ENCODE peak calls at places on chromosomes 3 and 15, in six cellular contexts. Z is HepG2, V is H1, U is NT2/D1, I is HCT116, Q is GM12878. M is an unnamed sample.

GRCh38 chr15:63502137-63502801 is 2.1 kb upstream of the USP3 start:
- DNase-seq in U (no peak), I (no peak), Z (peak), V (no peak), Q (no peak), M (no peak)

GRCh38 chr15:51917493-51917892 is 54.1 kb downstream of the LEO1 start:
- DNase-seq in U (peak), Z (peak), I (peak), V (no peak), Q (no peak), M (peak)

GRCh38 chr3:94647131-94647530 is 584.3 kb downstream of the NSUN3 start:
- DNase-seq in I (no peak), Q (no peak), V (no peak), Z (peak), U (no peak), M (no peak)

GRCh38 chr3:197736010-197736490 is 654 bp downstream of the RUBCN start:
- DNase-seq in Z (no peak), U (no peak), V (peak), Q (no peak), I (no peak), M (peak)

GRCh38 chr3:65178703-65179102 is 490.9 kb upstream of the ADAMTS9 start:
- DNase-seq in V (no peak), U (no peak), Z (no peak), Q (no peak), I (no peak), M (no peak)

GRCh38 chr3:36373084-36373483 is 7.2 kb upstream of the STAC start:
- DNase-seq in I (no peak), U (no peak), Q (no peak), Z (no peak), V (no peak), M (no peak)

GRCh38 chr3:48952510-48953118 is 34.0 kb downstream of the ARIH2 start:
- DNase-seq in Z (peak), I (peak), V (peak), U (peak), Q (no peak), M (no peak)

GRCh38 chr15:79310612-79310984 is 314 bp upstream of the TMED3 start:
- DNase-seq in Z (peak), I (no peak), U (no peak), Q (no peak), V (no peak), M (peak)

GRCh38 chr3:138448631-138449030 is 14.2 kb downstream of the ESYT3 start:
- DNase-seq in Z (no peak), I (no peak), U (no peak), V (no peak), Q (no peak), M (no peak)

GRCh38 chr3:131957511-131957910 is 77.3 kb downstream of the CPNE4 start:
- DNase-seq in I (no peak), Q (no peak), U (no peak), V (no peak), Z (no peak), M (no peak)

GRCh38 chr15:66670698-66671580 is 31.1 kb upstream of the SMAD6 start:
- DNase-seq in Z (peak), V (peak), I (peak), Q (no peak), U (no peak), M (peak)

GRCh38 chr3:168156479-168156878 is 60.8 kb upstream of the GOLIM4 start:
- DNase-seq in I (no peak), Q (no peak), Z (no peak), V (no peak), U (no peak), M (no peak)

GRCh38 chr3:133460809-133461208 is 61.0 kb downstream of the BFSP2 start:
- DNase-seq in I (no peak), U (no peak), Q (no peak), Z (no peak), V (no peak), M (no peak)

GRCh38 chr3:186902154-186902553 is 28.2 kb upstream of the ST6GAL1 start:
- DNase-seq in I (no peak), Q (no peak), U (no peak), Z (no peak), V (no peak), M (no peak)

GRCh38 chr15:22939051-22939450 is 41.1 kb downstream of the CYFIP1 start:
- DNase-seq in V (no peak), U (no peak), Z (no peak), I (no peak), Q (no peak), M (no peak)

GRCh38 chr3:16140116-16140893 is 34.2 kb upstream of the GALNT15 start:
- DNase-seq in Z (no peak), U (no peak), I (no peak), Q (no peak), V (no peak), M (no peak)

GRCh38 chr15:87582169-87582568 is 674.4 kb downstream of the NTRK3 start:
- DNase-seq in U (no peak), Z (no peak), V (no peak), I (no peak), Q (no peak), M (no peak)

GRCh38 chr3:62562017-62562416 is 188.7 kb upstream of the FEZF2 start:
- DNase-seq in Q (no peak), V (no peak), U (no peak), Z (no peak), I (no peak), M (no peak)

GRCh38 chr3:155387571-155387970 is 94.1 kb upstream of the STRIT1 start:
- DNase-seq in Z (no peak), U (no peak), I (no peak), V (no peak), Q (no peak), M (no peak)

GRCh38 chr3:108780235-108780634 is 23.0 kb upstream of the RETNLB start:
- DNase-seq in Q (no peak), I (no peak), U (no peak), V (no peak), Z (no peak), M (no peak)

GRCh38 chr15:28981921-28982320 is 96.1 kb downstream of the APBA2 start:
- DNase-seq in I (no peak), U (no peak), Z (no peak), V (no peak), Q (no peak), M (no peak)

GRCh38 chr15:28982886-28983285 is 97.1 kb downstream of the APBA2 start:
- DNase-seq in I (no peak), Q (no peak), Z (no peak), U (no peak), V (no peak), M (no peak)

GRCh38 chr15:28985691-28986090 is 99.9 kb downstream of the APBA2 start:
- DNase-seq in Z (no peak), Q (no peak), V (no peak), U (no peak), I (no peak), M (no peak)

GRCh38 chr15:28984421-28985375 is 98.9 kb downstream of the APBA2 start:
- DNase-seq in I (no peak), Q (no peak), V (no peak), U (no peak), Z (peak), M (no peak)

GRCh38 chr15:28983432-28984311 is 97.9 kb downstream of the APBA2 start:
- DNase-seq in Z (no peak), U (no peak), I (no peak), Q (no peak), V (peak), M (peak)
- TF ChIP-seq ZNF274 in Z (no peak), U (no peak), I (no peak), Q (no peak), V (no peak), M (no peak)

DNA sequence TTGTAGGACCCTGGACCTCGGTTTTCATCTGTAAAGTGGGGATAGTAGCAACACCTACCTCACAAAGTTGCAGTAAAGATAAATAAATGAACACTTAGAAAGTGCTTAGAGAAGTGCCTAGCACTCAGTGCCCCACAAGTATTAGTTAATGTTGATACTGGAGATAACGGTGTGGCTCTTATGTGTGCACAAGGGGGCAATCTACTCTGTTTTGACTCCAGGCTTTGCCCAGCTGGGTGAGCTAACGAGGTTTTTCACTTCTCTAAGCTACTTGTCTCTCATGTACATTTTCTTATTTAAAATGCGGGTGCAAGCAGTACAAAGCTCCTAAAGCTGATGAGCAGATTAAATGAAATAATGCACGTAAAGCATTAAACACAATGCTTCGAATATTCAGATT is 193.5 kb upstream of the ICE2 start:
- DNase-seq in Z (peak), I (no peak), Q (no peak), V (no peak), U (no peak), M (no peak)
- TF ChIP-seq ZNF274 in Z (no peak), I (no peak), Q (no peak), V (no peak), U (no peak), M (no peak)

DNA sequence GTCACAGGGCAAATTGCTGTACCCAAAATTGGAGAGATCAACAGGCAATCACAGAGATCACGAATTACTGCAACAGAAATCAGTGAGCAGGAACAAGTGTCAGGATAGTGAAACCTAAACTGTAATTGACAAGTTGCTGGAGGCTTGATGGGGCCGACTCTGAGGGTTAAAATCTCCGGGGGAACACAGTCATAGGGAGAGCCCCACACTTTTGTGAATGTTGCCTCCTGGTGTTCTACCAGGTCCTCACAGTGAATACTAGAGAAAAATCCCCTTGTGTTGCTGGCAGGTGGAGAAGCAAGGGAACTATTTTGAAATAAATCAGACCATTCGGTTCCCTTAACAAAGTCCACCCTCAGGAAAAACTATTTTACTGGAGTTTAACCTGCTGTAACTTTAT is 697.5 kb upstream of the CBLB start:
- DNase-seq in U (no peak), Q (peak), Z (no peak), V (no peak), I (no peak), M (no peak)
- TF ChIP-seq ZNF274 in U (no peak), Q (no peak), Z (no peak), V (no peak), I (no peak), M (no peak)

DNA sequence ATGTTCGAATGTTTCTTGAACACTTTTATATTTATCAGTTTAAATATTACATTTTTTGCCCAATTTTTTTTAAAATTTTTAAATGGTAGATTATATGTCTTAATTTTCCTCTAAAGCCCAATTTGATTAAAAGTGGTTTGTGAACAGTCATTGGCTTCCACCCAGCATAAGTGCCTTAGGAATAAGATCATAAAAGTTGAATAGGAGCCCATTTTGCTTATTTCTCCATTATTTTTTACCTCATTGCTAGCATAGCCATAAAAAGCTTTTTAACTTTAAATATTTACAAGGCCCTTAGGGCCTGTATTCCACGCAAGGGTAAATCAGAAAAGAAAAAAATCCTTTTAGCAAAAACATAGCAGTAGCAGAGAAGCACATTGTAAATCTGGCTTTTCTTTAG is 9.0 kb downstream of the TTC14 start:
- DNase-seq in Q (no peak), U (no peak), I (no peak), Z (no peak), V (no peak), M (no peak)
- TF ChIP-seq ZNF274 in Q (no peak), U (no peak), I (no peak), Z (no peak), V (no peak), M (no peak)

M was measured in K562.